ENCODE peak calls at places on chromosomes 11 and 22, in eight cellular contexts. A is fibroblast of lung, E is mucosa of descending colon, C is heart left ventricle, X is GM13977, O is Caco-2, L is GM12865, R is AG09319. G is an unnamed sample.

GRCh38 chr11:46520971-46521745 is 72.7 kb downstream of the AMBRA1 start:
- DNase-seq in X (no peak), E (no peak), L (no peak), C (no peak), R (peak), O (no peak), A (peak), G (no peak)

GRCh38 chr11:33027846-33028536 is 11.4 kb upstream of the TCP11L1 start:
- DNase-seq in E (no peak), R (no peak), X (no peak), C (no peak), A (peak), O (no peak), L (no peak), G (no peak)

GRCh38 chr11:134562941-134563471 is 151.0 kb upstream of the B3GAT1 start:
- DNase-seq in X (no peak), L (no peak), C (no peak), O (peak), A (no peak), E (no peak), R (no peak), G (no peak)

GRCh38 chr11:61532136-61533038 is 23.8 kb downstream of the LRRC10B start:
- DNase-seq in O (peak), E (peak), X (peak), R (no peak), C (no peak), A (no peak), L (peak), G (peak)

GRCh38 chr11:92717240-92717639 is 252.2 kb upstream of the MTNR1B start:
- DNase-seq in R (no peak), E (no peak), A (no peak), C (no peak), O (no peak), X (no peak), L (no peak), G (no peak)

GRCh38 chr11:127651175-127651887 is 650.8 kb upstream of the KIRREL3 start:
- DNase-seq in A (peak), O (no peak), X (no peak), C (no peak), E (no peak), L (no peak), R (no peak), G (no peak)

GRCh38 chr11:7936615-7937014 is 4.9 kb downstream of the OR10A3 start:
- DNase-seq in X (no peak), E (peak), A (no peak), O (no peak), C (no peak), R (no peak), L (no peak), G (peak)

GRCh38 chr22:47865626-47866025 is 1103.2 kb downstream of the TBC1D22A start:
- DNase-seq in E (no peak), X (no peak), A (no peak), O (no peak), R (no peak), L (no peak), C (no peak), G (no peak)

GRCh38 chr11:313787-314547 is at the start of gene IFITM1:
- DNase-seq in O (peak), A (peak), C (peak), R (peak), E (peak), L (peak), X (peak), G (peak)

GRCh38 chr11:122441702-122442092 is 213.8 kb upstream of the UBASH3B start:
- DNase-seq in R (no peak), C (no peak), O (no peak), L (no peak), A (no peak), E (no peak), X (no peak), G (no peak)

GRCh38 chr22:35893698-35894097 is 134.9 kb downstream of the RBFOX2 start:
- DNase-seq in C (no peak), O (no peak), X (no peak), R (no peak), L (no peak), A (no peak), E (no peak), G (no peak)

GRCh38 chr11:113974741-113975470 is at the start of gene HTR3A:
- DNase-seq in O (no peak), A (no peak), E (peak), R (no peak), C (peak), X (no peak), L (no peak), G (peak)
- TF ChIP-seq CTCF in O (no peak), A (no peak), E (no peak), R (no peak), C (no peak), X (no peak), L (no peak), G (no peak)

GRCh38 chr11:11400635-11401232 is 47.7 kb upstream of the CSNK2A3 start:
- DNase-seq in X (peak), L (peak), R (no peak), E (no peak), A (no peak), O (no peak), C (no peak), G (no peak)

GRCh38 chr11:11400121-11400520 is 47.1 kb upstream of the CSNK2A3 start:
- DNase-seq in C (no peak), E (no peak), X (no peak), L (no peak), O (no peak), A (no peak), R (no peak), G (no peak)

GRCh38 chr11:11397043-11397415 is 44.0 kb upstream of the CSNK2A3 start:
- DNase-seq in O (no peak), E (no peak), X (no peak), L (no peak), R (no peak), C (no peak), A (peak), G (no peak)

GRCh38 chr11:11395126-11395525 is 42.1 kb upstream of the CSNK2A3 start:
- DNase-seq in X (no peak), L (no peak), O (no peak), A (no peak), R (no peak), E (no peak), C (no peak), G (no peak)

DNA sequence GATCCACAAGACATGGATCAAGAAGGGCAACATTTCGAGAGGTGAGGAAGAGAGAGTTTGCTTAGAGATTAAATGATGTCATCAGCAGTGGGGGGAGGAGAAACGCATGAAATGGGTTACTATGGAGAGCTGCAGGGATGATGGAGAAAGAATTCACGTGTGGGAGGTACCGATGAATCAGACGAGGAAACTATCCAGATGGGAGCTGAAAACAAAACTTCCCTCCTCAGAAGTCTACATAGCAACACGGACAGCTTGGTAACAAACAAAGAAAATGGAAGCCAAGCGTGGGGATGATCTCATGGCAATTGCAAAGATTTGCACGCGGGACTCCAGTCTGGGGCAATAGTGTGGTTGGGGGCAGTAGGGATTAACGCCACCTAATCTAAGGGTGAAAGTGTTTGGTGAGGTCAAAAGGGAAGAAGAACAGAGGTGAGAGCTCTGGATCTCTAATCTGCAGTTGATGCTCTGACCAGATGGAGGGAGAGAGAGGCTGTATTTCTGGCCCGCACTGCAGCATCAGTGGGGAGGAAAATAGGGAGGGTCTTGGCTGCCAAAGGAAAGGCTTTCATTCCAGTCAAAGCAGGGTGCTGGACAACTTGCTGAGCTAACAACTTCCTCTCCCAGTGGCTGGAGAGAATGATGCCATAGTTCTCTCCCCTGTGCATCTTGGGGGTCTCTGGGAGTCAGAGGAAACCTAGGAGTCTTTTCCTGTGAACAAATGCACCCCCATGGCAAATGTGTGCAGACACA is 43.4 kb upstream of the CSNK2A3 start:
- DNase-seq in O (no peak), R (peak), A (peak), L (no peak), C (no peak), X (no peak), E (no peak), G (no peak)
- TF ChIP-seq CTCF in O (no peak), R (no peak), A (no peak), L (no peak), C (no peak), X (no peak), E (no peak), G (no peak)

GRCh38 chr11:126146454-126147192 is 64.8 kb downstream of the RPUSD4 start:
- DNase-seq in R (no peak), O (no peak), C (no peak), L (no peak), A (no peak), E (no peak), X (no peak), G (no peak)

GRCh38 chr11:126148317-126148716 is 63.1 kb downstream of the RPUSD4 start:
- DNase-seq in E (no peak), C (no peak), O (no peak), L (no peak), A (no peak), X (no peak), R (no peak), G (no peak)

GRCh38 chr11:126149759-126150236 is 61.7 kb downstream of the RPUSD4 start:
- DNase-seq in E (no peak), A (no peak), L (no peak), O (no peak), X (no peak), C (no peak), R (no peak), G (no peak)

GRCh38 chr11:126145954-126146353 is 65.5 kb downstream of the RPUSD4 start:
- DNase-seq in X (no peak), C (no peak), A (no peak), L (no peak), R (no peak), E (no peak), O (no peak), G (no peak)

GRCh38 chr11:126147268-126148111 is 64.0 kb downstream of the RPUSD4 start:
- DNase-seq in R (no peak), L (no peak), C (no peak), X (no peak), O (peak), A (no peak), E (no peak), G (no peak)
- TF ChIP-seq CTCF in R (no peak), L (no peak), C (no peak), X (no peak), O (no peak), A (no peak), E (no peak), G (no peak)

GRCh38 chr22:24335529-24335928 is 64.9 kb downstream of the SPECC1L start:
- DNase-seq in A (no peak), E (no peak), L (no peak), C (no peak), O (no peak), R (no peak), X (no peak), G (no peak)

GRCh38 chr22:24341657-24342056 is 71.0 kb downstream of the SPECC1L start:
- DNase-seq in E (no peak), A (no peak), R (no peak), L (no peak), C (no peak), O (no peak), X (no peak), G (no peak)

GRCh38 chr22:24339452-24339747 is 68.8 kb downstream of the SPECC1L start:
- DNase-seq in C (no peak), X (no peak), R (no peak), E (no peak), O (no peak), A (no peak), L (no peak), G (no peak)

GRCh38 chr22:24338701-24339451 is 68.2 kb downstream of the SPECC1L start:
- DNase-seq in E (no peak), R (no peak), X (no peak), C (no peak), A (peak), L (no peak), O (no peak), G (no peak)

DNA sequence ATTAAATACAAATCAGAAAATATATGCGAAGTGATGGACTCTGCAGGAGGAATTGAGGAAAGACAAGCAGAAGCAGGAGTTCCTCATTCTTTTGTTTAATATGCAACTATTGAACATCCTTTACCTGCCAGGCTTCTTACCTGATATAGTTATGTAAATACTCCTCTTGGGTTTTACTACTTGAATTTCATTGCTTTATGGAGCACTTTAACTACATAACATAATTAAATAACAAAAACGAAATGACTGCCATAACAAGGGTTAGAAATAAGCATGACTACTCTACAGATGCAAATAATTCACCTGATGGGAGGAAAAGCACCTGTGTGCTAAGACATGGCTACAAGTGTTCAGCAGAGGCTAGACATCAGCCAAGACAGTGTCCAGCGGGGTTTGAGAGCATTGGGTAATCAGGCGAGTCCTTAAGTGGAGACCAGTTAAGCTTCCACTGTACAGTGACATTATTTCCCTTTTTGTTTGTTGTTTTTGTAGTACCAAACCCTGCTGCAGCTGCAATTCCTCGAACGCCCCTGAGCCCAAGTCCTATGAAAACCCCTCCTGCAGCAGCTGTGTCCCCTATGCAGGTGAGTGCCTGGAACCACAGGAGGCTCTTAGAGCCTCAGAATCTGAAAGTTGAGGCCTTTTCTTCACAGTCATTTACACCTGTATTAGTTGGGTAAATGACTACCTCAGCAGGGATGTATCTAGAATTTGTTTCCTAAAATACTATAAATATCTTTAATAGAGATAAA is 67.4 kb downstream of the SPECC1L start:
- DNase-seq in E (no peak), L (no peak), X (no peak), C (no peak), O (no peak), R (no peak), A (no peak), G (no peak)
- TF ChIP-seq CTCF in E (no peak), L (no peak), X (no peak), C (no peak), O (no peak), R (no peak), A (no peak), G (no peak)

G was measured in transverse colon.